ENCODE peak calls at places on chromosome 4, in seven cellular contexts. One of them, this sample, is unnamed.

GRCh38 chr4:8552581-8553205 is 27.5 kb upstream of the GPR78 start:
- DNase-seq in H1: no peak
- DNase-seq in mesendoderm: no peak
- DNase-seq in neuronal stem cell: no peak
- DNase-seq in mesenchymal stem cell: no peak
- DNase-seq in IMR-90: no peak
- DNase-seq in trophoblast cell: peak
- DNase-seq in this sample: no peak

GRCh38 chr4:8350326-8350725 is 80.8 kb downstream of the HTRA3 start:
- DNase-seq in H1: no peak
- DNase-seq in mesendoderm: no peak
- DNase-seq in trophoblast cell: no peak
- DNase-seq in IMR-90: no peak
- DNase-seq in mesenchymal stem cell: no peak
- DNase-seq in neuronal stem cell: no peak
- DNase-seq in this sample: peak

GRCh38 chr4:159267023-159267939 is 164.4 kb downstream of the RAPGEF2 start:
- DNase-seq in H1: no peak
- DNase-seq in trophoblast cell: no peak
- DNase-seq in mesendoderm: no peak
- DNase-seq in neuronal stem cell: no peak
- DNase-seq in mesenchymal stem cell: peak
- DNase-seq in IMR-90: peak
- DNase-seq in this sample: no peak

GRCh38 chr4:2297606-2298517 is 36.0 kb upstream of the MXD4 start:
- DNase-seq in IMR-90: no peak
- DNase-seq in H1: no peak
- DNase-seq in mesenchymal stem cell: no peak
- DNase-seq in mesendoderm: no peak
- DNase-seq in trophoblast cell: no peak
- DNase-seq in neuronal stem cell: no peak
- DNase-seq in this sample: no peak

GRCh38 chr4:39825741-39826231 is 127.8 kb downstream of the UBE2K start:
- DNase-seq in mesenchymal stem cell: peak
- DNase-seq in neuronal stem cell: no peak
- DNase-seq in IMR-90: peak
- DNase-seq in trophoblast cell: peak
- DNase-seq in mesendoderm: peak
- DNase-seq in H1: no peak
- DNase-seq in this sample: no peak

GRCh38 chr4:89712141-89712540 is 124.8 kb downstream of the SNCA start:
- DNase-seq in neuronal stem cell: no peak
- DNase-seq in trophoblast cell: no peak
- DNase-seq in IMR-90: peak
- DNase-seq in mesendoderm: no peak
- DNase-seq in mesenchymal stem cell: no peak
- DNase-seq in H1: no peak
- DNase-seq in this sample: no peak

GRCh38 chr4:107318078-107318477 is 282.0 kb upstream of the DKK2 start:
- DNase-seq in H1: no peak
- DNase-seq in IMR-90: no peak
- DNase-seq in mesenchymal stem cell: no peak
- DNase-seq in neuronal stem cell: no peak
- DNase-seq in mesendoderm: no peak
- DNase-seq in trophoblast cell: no peak
- DNase-seq in this sample: no peak

GRCh38 chr4:25527044-25527443 is 128.6 kb upstream of the SLC34A2 start:
- DNase-seq in mesenchymal stem cell: no peak
- DNase-seq in H1: no peak
- DNase-seq in IMR-90: no peak
- DNase-seq in trophoblast cell: peak
- DNase-seq in neuronal stem cell: no peak
- DNase-seq in mesendoderm: no peak
- DNase-seq in this sample: no peak

GRCh38 chr4:58776627-58777026 is 1666.4 kb upstream of the IGFBP7 start:
- DNase-seq in neuronal stem cell: no peak
- DNase-seq in mesendoderm: no peak
- DNase-seq in trophoblast cell: peak
- DNase-seq in IMR-90: peak
- DNase-seq in H1: no peak
- DNase-seq in mesenchymal stem cell: peak
- DNase-seq in this sample: no peak

GRCh38 chr4:186734251-186734650 is 10.6 kb upstream of the FAT1 start:
- DNase-seq in mesendoderm: peak
- DNase-seq in trophoblast cell: no peak
- DNase-seq in IMR-90: no peak
- DNase-seq in neuronal stem cell: no peak
- DNase-seq in mesenchymal stem cell: no peak
- DNase-seq in H1: no peak
- DNase-seq in this sample: no peak

GRCh38 chr4:57501715-57502114 is 391.5 kb upstream of the IGFBP7 start:
- DNase-seq in trophoblast cell: peak
- DNase-seq in IMR-90: peak
- DNase-seq in mesendoderm: peak
- DNase-seq in H1: no peak
- DNase-seq in neuronal stem cell: no peak
- DNase-seq in mesenchymal stem cell: peak
- DNase-seq in this sample: no peak

GRCh38 chr4:76108467-76109181 is 34.1 kb downstream of the ART3 start:
- DNase-seq in mesenchymal stem cell: peak
- DNase-seq in neuronal stem cell: no peak
- DNase-seq in mesendoderm: peak
- DNase-seq in trophoblast cell: no peak
- DNase-seq in H1: no peak
- DNase-seq in IMR-90: no peak
- DNase-seq in this sample: no peak

GRCh38 chr4:61210186-61210939 is 10.2 kb downstream of the ADGRL3 start:
- DNase-seq in IMR-90: no peak
- DNase-seq in H1: no peak
- DNase-seq in neuronal stem cell: peak
- DNase-seq in trophoblast cell: no peak
- DNase-seq in mesenchymal stem cell: peak
- DNase-seq in mesendoderm: peak
- DNase-seq in this sample: no peak

DNA sequence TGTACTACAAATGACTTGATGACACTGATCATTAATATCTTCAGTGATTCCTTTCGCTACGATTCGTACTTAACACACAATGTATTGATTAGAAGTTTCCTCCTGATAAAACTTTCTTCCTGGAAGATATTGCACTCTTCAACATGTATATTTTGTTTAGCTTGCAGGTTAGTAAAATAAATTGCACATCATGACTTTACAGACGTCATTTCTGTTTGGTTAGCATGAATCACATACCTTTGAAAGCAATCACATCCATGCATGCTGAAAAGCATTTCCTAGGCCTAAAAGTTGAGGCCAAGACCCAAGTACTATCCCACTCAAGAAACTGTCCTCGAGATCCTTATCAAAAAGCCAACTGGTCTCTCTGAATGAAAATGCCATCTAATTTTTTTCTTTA is 1841.0 kb upstream of the PCDH7 start:
- DNase-seq in trophoblast cell: no peak
- DNase-seq in IMR-90: peak
- DNase-seq in neuronal stem cell: no peak
- DNase-seq in H1: no peak
- DNase-seq in mesendoderm: no peak
- DNase-seq in mesenchymal stem cell: no peak
- DNase-seq in this sample: no peak
- H3K18ac ChIP-seq in trophoblast cell: no peak
- H3K18ac ChIP-seq in IMR-90: no peak
- H3K18ac ChIP-seq in neuronal stem cell: no peak
- H3K18ac ChIP-seq in H1: no peak
- H3K18ac ChIP-seq in mesendoderm: no peak
- H3K18ac ChIP-seq in mesenchymal stem cell: no peak
- H3K18ac ChIP-seq in this sample: no peak

GRCh38 chr4:97003715-97004114 is 1139.6 kb downstream of the STPG2 start:
- DNase-seq in mesenchymal stem cell: no peak
- DNase-seq in H1: no peak
- DNase-seq in IMR-90: no peak
- DNase-seq in mesendoderm: no peak
- DNase-seq in neuronal stem cell: no peak
- DNase-seq in trophoblast cell: no peak
- DNase-seq in this sample: no peak
- H4K8ac ChIP-seq in mesenchymal stem cell: no peak
- H4K8ac ChIP-seq in H1: no peak
- H4K8ac ChIP-seq in IMR-90: no peak
- H4K8ac ChIP-seq in mesendoderm: no peak
- H4K8ac ChIP-seq in neuronal stem cell: no peak
- H4K8ac ChIP-seq in trophoblast cell: no peak
- H4K8ac ChIP-seq in this sample: no peak

GRCh38 chr4:183205682-183206081 is 106.6 kb downstream of the WWC2 start:
- DNase-seq in IMR-90: no peak
- DNase-seq in mesendoderm: no peak
- DNase-seq in mesenchymal stem cell: no peak
- DNase-seq in H1: no peak
- DNase-seq in trophoblast cell: no peak
- DNase-seq in neuronal stem cell: no peak
- DNase-seq in this sample: no peak
- H3K18ac ChIP-seq in IMR-90: no peak
- H3K18ac ChIP-seq in mesendoderm: no peak
- H3K18ac ChIP-seq in mesenchymal stem cell: no peak
- H3K18ac ChIP-seq in H1: no peak
- H3K18ac ChIP-seq in trophoblast cell: no peak
- H3K18ac ChIP-seq in neuronal stem cell: no peak
- H3K18ac ChIP-seq in this sample: no peak

GRCh38 chr4:118077767-118078105 is 43.5 kb downstream of the NDST3 start:
- DNase-seq in mesenchymal stem cell: no peak
- DNase-seq in mesendoderm: no peak
- DNase-seq in H1: no peak
- DNase-seq in trophoblast cell: no peak
- DNase-seq in neuronal stem cell: no peak
- DNase-seq in IMR-90: no peak
- DNase-seq in this sample: no peak
- H4K8ac ChIP-seq in mesenchymal stem cell: no peak
- H4K8ac ChIP-seq in mesendoderm: no peak
- H4K8ac ChIP-seq in H1: peak
- H4K8ac ChIP-seq in trophoblast cell: no peak
- H4K8ac ChIP-seq in neuronal stem cell: no peak
- H4K8ac ChIP-seq in IMR-90: no peak
- H4K8ac ChIP-seq in this sample: no peak

This sample was measured in H9.